ENCODE peak calls at places on chromosomes 13 and 19, in nine cellular contexts. One of them, this sample, is unnamed. For H3K4me1, the result is how much of the 10 kb centered on the place peaks cover.

GRCh38 chr13:81488021-81488420 is 1147.1 kb upstream of the SPRY2 start:
- DNase-seq in IMR-90: no peak
- DNase-seq in spleen: no peak
- DNase-seq in ovary: no peak
- DNase-seq in OCI-LY7: no peak
- DNase-seq in uterus: no peak
- DNase-seq in mucosa of descending colon: no peak
- DNase-seq in upper lobe of left lung: no peak
- DNase-seq in fibroblast of lung: no peak
- DNase-seq in this sample: no peak

GRCh38 chr19:46283771-46284170 is 13.1 kb upstream of the HIF3A start:
- DNase-seq in IMR-90: no peak
- DNase-seq in spleen: no peak
- DNase-seq in ovary: no peak
- DNase-seq in OCI-LY7: no peak
- DNase-seq in uterus: peak
- DNase-seq in mucosa of descending colon: no peak
- DNase-seq in upper lobe of left lung: peak
- DNase-seq in fibroblast of lung: no peak
- DNase-seq in this sample: no peak

GRCh38 chr13:95530178-95530577 is 22.3 kb upstream of the CLDN10 start:
- DNase-seq in IMR-90: peak
- DNase-seq in spleen: no peak
- DNase-seq in ovary: no peak
- DNase-seq in OCI-LY7: no peak
- DNase-seq in uterus: no peak
- DNase-seq in mucosa of descending colon: no peak
- DNase-seq in upper lobe of left lung: peak
- DNase-seq in fibroblast of lung: peak
- DNase-seq in this sample: no peak

GRCh38 chr13:95438297-95438696 is 114.2 kb upstream of the CLDN10 start:
- DNase-seq in IMR-90: no peak
- DNase-seq in spleen: no peak
- DNase-seq in ovary: no peak
- DNase-seq in OCI-LY7: no peak
- DNase-seq in uterus: no peak
- DNase-seq in mucosa of descending colon: no peak
- DNase-seq in upper lobe of left lung: no peak
- DNase-seq in fibroblast of lung: no peak
- DNase-seq in this sample: no peak

GRCh38 chr19:45822716-45823115 is 7.6 kb upstream of the RSPH6A start:
- DNase-seq in IMR-90: no peak
- DNase-seq in spleen: no peak
- DNase-seq in ovary: no peak
- DNase-seq in OCI-LY7: no peak
- DNase-seq in uterus: no peak
- DNase-seq in mucosa of descending colon: no peak
- DNase-seq in upper lobe of left lung: no peak
- DNase-seq in fibroblast of lung: no peak
- DNase-seq in this sample: no peak

GRCh38 chr13:113970810-113971470 is 2.9 kb downstream of the C13orf46 start:
- DNase-seq in IMR-90: peak
- DNase-seq in spleen: peak
- DNase-seq in ovary: no peak
- DNase-seq in OCI-LY7: no peak
- DNase-seq in uterus: peak
- DNase-seq in mucosa of descending colon: peak
- DNase-seq in upper lobe of left lung: peak
- DNase-seq in fibroblast of lung: peak
- DNase-seq in this sample: peak

GRCh38 chr19:12843999-12844732 is 5.9 kb downstream of the MAST1 start:
- DNase-seq in IMR-90: no peak
- DNase-seq in spleen: no peak
- DNase-seq in ovary: no peak
- DNase-seq in OCI-LY7: no peak
- DNase-seq in uterus: no peak
- DNase-seq in mucosa of descending colon: no peak
- DNase-seq in upper lobe of left lung: no peak
- DNase-seq in fibroblast of lung: no peak
- DNase-seq in this sample: no peak

GRCh38 chr13:72970301-72970880 is 88.4 kb upstream of the KLF5 start:
- DNase-seq in IMR-90: no peak
- DNase-seq in spleen: no peak
- DNase-seq in ovary: no peak
- DNase-seq in OCI-LY7: no peak
- DNase-seq in uterus: no peak
- DNase-seq in mucosa of descending colon: no peak
- DNase-seq in upper lobe of left lung: no peak
- DNase-seq in fibroblast of lung: no peak
- DNase-seq in this sample: no peak

GRCh38 chr13:69374036-69374435 is 733.6 kb upstream of the ATXN8OS start:
- DNase-seq in IMR-90: no peak
- DNase-seq in spleen: no peak
- DNase-seq in ovary: no peak
- DNase-seq in OCI-LY7: no peak
- DNase-seq in uterus: no peak
- DNase-seq in mucosa of descending colon: no peak
- DNase-seq in upper lobe of left lung: no peak
- DNase-seq in fibroblast of lung: peak
- DNase-seq in this sample: no peak

GRCh38 chr13:30725331-30726085 is 9.8 kb upstream of the ALOX5AP start:
- DNase-seq in IMR-90: peak
- DNase-seq in spleen: no peak
- DNase-seq in ovary: no peak
- DNase-seq in OCI-LY7: no peak
- DNase-seq in uterus: no peak
- DNase-seq in mucosa of descending colon: no peak
- DNase-seq in upper lobe of left lung: no peak
- DNase-seq in fibroblast of lung: peak
- DNase-seq in this sample: no peak

GRCh38 chr13:110590577-110590976 is 24.8 kb upstream of the NAXD start:
- DNase-seq in IMR-90: no peak
- DNase-seq in spleen: no peak
- DNase-seq in ovary: no peak
- DNase-seq in OCI-LY7: no peak
- DNase-seq in uterus: no peak
- DNase-seq in mucosa of descending colon: no peak
- DNase-seq in upper lobe of left lung: peak
- DNase-seq in fibroblast of lung: no peak
- DNase-seq in this sample: no peak

GRCh38 chr13:47610687-47611086 is 390.4 kb downstream of the SUCLA2 start:
- DNase-seq in IMR-90: no peak
- DNase-seq in spleen: no peak
- DNase-seq in ovary: no peak
- DNase-seq in OCI-LY7: no peak
- DNase-seq in uterus: no peak
- DNase-seq in mucosa of descending colon: no peak
- DNase-seq in upper lobe of left lung: no peak
- DNase-seq in fibroblast of lung: no peak
- DNase-seq in this sample: no peak

GRCh38 chr19:39032164-39032918 is at the start of gene FBXO27:
- DNase-seq in IMR-90: no peak
- DNase-seq in spleen: no peak
- DNase-seq in ovary: no peak
- DNase-seq in OCI-LY7: no peak
- DNase-seq in uterus: peak
- DNase-seq in mucosa of descending colon: peak
- DNase-seq in upper lobe of left lung: peak
- DNase-seq in fibroblast of lung: no peak
- DNase-seq in this sample: peak

GRCh38 chr13:107374038-107374437 is 806.1 kb upstream of the ARGLU1 start:
- DNase-seq in IMR-90: peak
- DNase-seq in spleen: no peak
- DNase-seq in ovary: no peak
- DNase-seq in OCI-LY7: no peak
- DNase-seq in uterus: no peak
- DNase-seq in mucosa of descending colon: no peak
- DNase-seq in upper lobe of left lung: no peak
- DNase-seq in fibroblast of lung: no peak
- DNase-seq in this sample: no peak

GRCh38 chr13:59229861-59230260 is 933.9 kb downstream of the DIAPH3 start:
- DNase-seq in IMR-90: no peak
- DNase-seq in spleen: no peak
- DNase-seq in ovary: no peak
- DNase-seq in OCI-LY7: no peak
- DNase-seq in uterus: no peak
- DNase-seq in mucosa of descending colon: no peak
- DNase-seq in upper lobe of left lung: no peak
- DNase-seq in fibroblast of lung: no peak
- DNase-seq in this sample: no peak

GRCh38 chr13:21230516-21230915 is 54.1 kb downstream of the MRPL57 start:
- DNase-seq in IMR-90: no peak
- DNase-seq in spleen: no peak
- DNase-seq in ovary: no peak
- DNase-seq in OCI-LY7: no peak
- DNase-seq in uterus: no peak
- DNase-seq in mucosa of descending colon: no peak
- DNase-seq in upper lobe of left lung: no peak
- DNase-seq in fibroblast of lung: no peak
- DNase-seq in this sample: no peak

GRCh38 chr19:33797821-33798633 is 1.4 kb downstream of the KCTD15 start:
- DNase-seq in IMR-90: peak
- DNase-seq in spleen: no peak
- DNase-seq in ovary: peak
- DNase-seq in OCI-LY7: peak
- DNase-seq in uterus: peak
- DNase-seq in mucosa of descending colon: peak
- DNase-seq in upper lobe of left lung: no peak
- DNase-seq in fibroblast of lung: peak
- DNase-seq in this sample: no peak

GRCh38 chr19:33796164-33797100 is at the start of gene KCTD15:
- DNase-seq in IMR-90: peak
- DNase-seq in spleen: no peak
- DNase-seq in ovary: peak
- DNase-seq in OCI-LY7: peak
- DNase-seq in uterus: peak
- DNase-seq in mucosa of descending colon: peak
- DNase-seq in upper lobe of left lung: no peak
- DNase-seq in fibroblast of lung: peak
- DNase-seq in this sample: no peak

GRCh38 chr19:33798701-33799111 is 2.0 kb downstream of the KCTD15 start:
- DNase-seq in IMR-90: peak
- DNase-seq in spleen: no peak
- DNase-seq in ovary: no peak
- DNase-seq in OCI-LY7: no peak
- DNase-seq in uterus: no peak
- DNase-seq in mucosa of descending colon: no peak
- DNase-seq in upper lobe of left lung: no peak
- DNase-seq in fibroblast of lung: peak
- DNase-seq in this sample: no peak

GRCh38 chr19:33794578-33795369 is 1.9 kb upstream of the KCTD15 start:
- DNase-seq in IMR-90: no peak
- DNase-seq in spleen: no peak
- DNase-seq in ovary: peak
- DNase-seq in OCI-LY7: no peak
- DNase-seq in uterus: peak
- DNase-seq in mucosa of descending colon: no peak
- DNase-seq in upper lobe of left lung: no peak
- DNase-seq in fibroblast of lung: no peak
- DNase-seq in this sample: no peak

GRCh38 chr19:33795370-33796163 is 1.1 kb upstream of the KCTD15 start:
- DNase-seq in IMR-90: peak
- DNase-seq in spleen: peak
- DNase-seq in ovary: peak
- DNase-seq in OCI-LY7: peak
- DNase-seq in uterus: peak
- DNase-seq in mucosa of descending colon: peak
- DNase-seq in upper lobe of left lung: peak
- DNase-seq in fibroblast of lung: peak
- DNase-seq in this sample: no peak
- TF ChIP-seq CTCF in IMR-90: peak
- TF ChIP-seq CTCF in spleen: no peak
- TF ChIP-seq CTCF in ovary: peak
- TF ChIP-seq CTCF in OCI-LY7: peak
- TF ChIP-seq CTCF in uterus: peak
- TF ChIP-seq CTCF in mucosa of descending colon: peak
- TF ChIP-seq CTCF in upper lobe of left lung: peak
- TF ChIP-seq CTCF in fibroblast of lung: peak
- TF ChIP-seq CTCF in this sample: peak

GRCh38 chr13:46041335-46041934 is 11.1 kb downstream of the ZC3H13 start:
- DNase-seq in IMR-90: peak
- DNase-seq in spleen: no peak
- DNase-seq in ovary: no peak
- DNase-seq in OCI-LY7: no peak
- DNase-seq in uterus: no peak
- DNase-seq in mucosa of descending colon: no peak
- DNase-seq in upper lobe of left lung: no peak
- DNase-seq in fibroblast of lung: peak
- DNase-seq in this sample: no peak
- H3K4me1 ChIP-seq in IMR-90: under half
- H3K4me1 ChIP-seq in spleen: under half
- H3K4me1 ChIP-seq in ovary: under half
- H3K4me1 ChIP-seq in OCI-LY7: under half
- H3K4me1 ChIP-seq in uterus: under half
- H3K4me1 ChIP-seq in mucosa of descending colon: under half
- H3K4me1 ChIP-seq in upper lobe of left lung: under half
- H3K4me1 ChIP-seq in fibroblast of lung: under half
- H3K4me1 ChIP-seq in this sample: under half

GRCh38 chr19:16155128-16155527 is 11.6 kb downstream of the HSH2D start:
- DNase-seq in IMR-90: no peak
- DNase-seq in spleen: no peak
- DNase-seq in ovary: no peak
- DNase-seq in OCI-LY7: no peak
- DNase-seq in uterus: no peak
- DNase-seq in mucosa of descending colon: no peak
- DNase-seq in upper lobe of left lung: no peak
- DNase-seq in fibroblast of lung: no peak
- DNase-seq in this sample: no peak
- TF ChIP-seq CTCF in IMR-90: no peak
- TF ChIP-seq CTCF in spleen: no peak
- TF ChIP-seq CTCF in ovary: no peak
- TF ChIP-seq CTCF in OCI-LY7: no peak
- TF ChIP-seq CTCF in uterus: no peak
- TF ChIP-seq CTCF in mucosa of descending colon: no peak
- TF ChIP-seq CTCF in upper lobe of left lung: no peak
- TF ChIP-seq CTCF in fibroblast of lung: no peak
- TF ChIP-seq CTCF in this sample: no peak

DNA sequence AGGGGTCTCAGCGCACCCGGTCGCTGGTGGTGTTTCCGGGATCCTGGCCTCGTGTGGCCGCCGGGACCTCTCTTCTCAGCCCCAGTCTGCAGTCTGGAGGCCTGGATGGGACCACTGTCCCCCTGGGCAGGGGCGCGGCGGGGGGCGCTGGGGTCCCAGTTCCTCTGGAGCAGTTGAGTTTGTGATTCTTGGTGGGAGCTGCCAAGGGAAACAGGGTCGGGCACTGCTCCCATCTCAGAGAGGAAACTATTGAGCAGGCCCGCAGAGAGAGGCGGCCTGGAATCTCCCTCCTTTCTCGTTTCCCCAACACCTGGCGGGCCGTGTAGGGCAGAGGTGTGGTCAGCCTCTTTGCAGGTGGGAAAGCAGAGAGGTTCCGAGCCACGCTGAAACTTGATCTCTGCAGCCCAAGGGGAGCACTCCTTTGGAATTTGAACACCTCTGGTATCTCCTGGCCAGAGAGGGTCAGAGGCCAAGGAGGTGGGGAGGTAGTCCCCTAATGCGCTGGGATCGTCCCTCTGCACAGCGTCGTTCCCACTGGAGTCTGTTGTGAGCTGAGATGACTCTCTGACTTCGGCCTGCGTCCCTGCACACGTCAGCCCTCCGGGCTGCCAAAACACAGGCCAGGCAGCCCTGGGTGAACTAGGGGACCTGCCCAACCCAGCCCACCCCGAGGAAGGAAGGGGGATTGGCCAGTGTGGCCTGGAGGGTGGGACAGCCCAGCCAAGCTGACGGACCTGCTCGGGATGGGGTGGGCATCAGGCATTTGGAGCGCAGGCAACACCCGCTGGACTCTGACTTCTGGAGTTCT is 769 bp downstream of the PLEKHF1 start:
- DNase-seq in IMR-90: peak
- DNase-seq in spleen: no peak
- DNase-seq in ovary: peak
- DNase-seq in OCI-LY7: no peak
- DNase-seq in uterus: peak
- DNase-seq in mucosa of descending colon: no peak
- DNase-seq in upper lobe of left lung: no peak
- DNase-seq in fibroblast of lung: peak
- DNase-seq in this sample: no peak
- H3K4me1 ChIP-seq in IMR-90: under half
- H3K4me1 ChIP-seq in spleen: under half
- H3K4me1 ChIP-seq in ovary: under half
- H3K4me1 ChIP-seq in OCI-LY7: under half
- H3K4me1 ChIP-seq in uterus: under half
- H3K4me1 ChIP-seq in mucosa of descending colon: under half
- H3K4me1 ChIP-seq in upper lobe of left lung: under half
- H3K4me1 ChIP-seq in fibroblast of lung: under half
- H3K4me1 ChIP-seq in this sample: under half

This sample was measured in RWPE2.